ENCODE peak calls at places on chromosomes 12 and 14, in seven cellular contexts. S, E, U, D, L, N and P are unnamed samples.

GRCh38 chr12:102634216-102634615 is 153.9 kb upstream of the IGF1 start:
- DNase-seq in N (no peak), D (no peak), L (no peak), U (no peak), E (no peak), S (no peak), P (peak; percentile 85)

GRCh38 chr14:105343194-105343593 is 28.6 kb downstream of the PACS2 start:
- DNase-seq in N (no peak), S (peak; percentile 31), E (peak; percentile 45), U (no peak), L (no peak), D (no peak), P (no peak)

GRCh38 chr12:94795520-94795919 is 145.2 kb upstream of the TMCC3 start:
- DNase-seq in U (no peak), S (no peak), D (peak; percentile 24), E (no peak), N (no peak), L (no peak), P (peak; percentile 15)

GRCh38 chr12:80648866-80649265 is 58.6 kb upstream of the MYF6 start:
- DNase-seq in D (peak; percentile 17), U (no peak), N (no peak), L (no peak), E (no peak), S (no peak), P (peak; percentile 76)

GRCh38 chr12:19576421-19576925 is 137.2 kb downstream of the AEBP2 start:
- DNase-seq in E (no peak), S (no peak), U (no peak), D (no peak), L (no peak), N (no peak), P (peak; percentile 39)

GRCh38 chr14:21069388-21070082 is 569 bp upstream of the ARHGEF40 start:
- DNase-seq in S (peak; percentile 85), E (peak; percentile 33), L (no peak), D (no peak), U (peak; percentile 56), N (peak; percentile 23), P (no peak)

GRCh38 chr14:23008836-23009235 is 1.1 kb downstream of the C14orf93 start:
- DNase-seq in L (no peak), E (no peak), N (peak; percentile 24), U (no peak), D (peak; percentile 38), S (no peak), P (no peak)

GRCh38 chr12:68919581-68920239 is 13.3 kb downstream of the CPM start:
- DNase-seq in S (no peak), N (no peak), D (no peak), L (no peak), E (no peak), U (no peak), P (no peak)

GRCh38 chr12:52004042-52004648 is 2.6 kb upstream of the TAMALIN start:
- DNase-seq in S (peak; percentile 40), N (peak; percentile 11), L (no peak), U (peak; percentile 71), D (no peak), E (peak; percentile 76), P (no peak)

GRCh38 chr14:38611928-38612327 is 356.0 kb upstream of the CLEC14A start:
- DNase-seq in E (no peak), U (no peak), N (no peak), S (no peak), L (no peak), D (no peak), P (no peak)

GRCh38 chr14:50668008-50668851 is at the start of gene SAV1:
- DNase-seq in D (no peak), U (peak; percentile 88), E (peak; percentile 91), L (peak; percentile 54), N (peak; percentile 51), S (peak; percentile 68), P (no peak)

GRCh38 chr14:34843011-34843554 is 32.1 kb downstream of the BAZ1A start:
- DNase-seq in L (no peak), D (peak; percentile 46), S (peak; percentile 23), N (peak; percentile 5), E (no peak), U (no peak), P (peak; percentile 37)
- TF ChIP-seq CTCF in L (no peak), D (no peak), S (no peak), N (no peak), E (no peak), U (no peak), P (no peak)

GRCh38 chr14:51704465-51705050 is 52.8 kb downstream of the FRMD6 start:
- DNase-seq in L (no peak), E (no peak), N (no peak), D (no peak), U (no peak), S (no peak), P (no peak)
- TF ChIP-seq CTCF in L (no peak), E (no peak), N (no peak), D (no peak), U (no peak), S (no peak), P (peak; percentile 10)

GRCh38 chr14:31270196-31270772 is 62.7 kb upstream of the HECTD1 start:
- DNase-seq in S (peak; percentile 77), N (peak; percentile 23), E (peak; percentile 45), D (no peak), L (no peak), U (peak; percentile 21), P (no peak)
- TF ChIP-seq CTCF in S (peak; percentile 94), N (no peak), E (peak; percentile 61), D (peak; percentile 39), L (no peak), U (no peak), P (peak; percentile 33)

DNA sequence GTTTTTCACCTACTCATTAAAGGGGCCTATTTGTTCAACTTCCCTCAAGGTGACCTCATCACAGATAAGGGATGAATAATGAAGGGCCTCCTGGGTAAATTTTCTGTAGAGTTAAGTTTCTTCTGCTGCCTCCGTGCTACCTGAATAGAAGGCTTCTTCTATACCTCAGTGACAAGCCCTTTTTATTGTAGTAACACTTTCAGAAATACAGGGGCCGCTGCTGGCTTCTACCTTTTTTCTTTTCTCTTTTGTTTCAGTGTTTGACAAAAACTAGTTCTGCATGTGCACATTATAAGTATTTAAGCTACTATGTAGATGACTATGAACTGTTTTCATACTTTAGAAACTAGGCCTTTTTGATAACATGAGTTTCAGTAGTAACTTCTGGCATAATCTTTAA is 207.0 kb downstream of the NAV3 start:
- DNase-seq in U (no peak), L (no peak), E (no peak), S (no peak), D (no peak), N (no peak), P (no peak)
- TF ChIP-seq CTCF in U (no peak), L (no peak), E (no peak), S (no peak), D (no peak), N (no peak), P (no peak)